ENCODE peak calls at places on chromosomes 16 and 17, in five cellular contexts. B is RCC 7860, J is tibial artery, R is fibroblast of the aortic adventitia, K is nephron progenitor cell. G is an unnamed sample.

GRCh38 chr17:37490022-37490587 is 414 bp downstream of the DUSP14 start:
- DNase-seq in J (peak; percentile 80), R (peak; percentile 48), B (peak; percentile 14), K (peak; percentile 87), G (peak; percentile 84)

GRCh38 chr16:2701713-2702437 is 18.1 kb downstream of the PRSS27 start:
- DNase-seq in K (no peak), B (no peak), J (no peak), R (no peak), G (no peak)

GRCh38 chr16:72927199-72928088 is 120.5 kb downstream of the ZFHX3 start:
- DNase-seq in R (peak; percentile 16), B (peak; percentile 79), J (no peak), K (no peak), G (no peak)

GRCh38 chr17:75069783-75070182 is 18.0 kb upstream of the SLC16A5 start:
- DNase-seq in R (peak; percentile 40), J (no peak), K (no peak), B (peak; percentile 31), G (no peak)

GRCh38 chr17:29210879-29211278 is 30.7 kb upstream of the MYO18A start:
- DNase-seq in K (no peak), J (no peak), R (no peak), B (no peak), G (no peak)

GRCh38 chr16:4936991-4937781 is at the start of gene PPL:
- DNase-seq in R (no peak), J (peak; percentile 82), K (peak; percentile 93), B (no peak), G (no peak)

GRCh38 chr17:38852771-38853291 is 690 bp downstream of the RPL23 start:
- DNase-seq in R (no peak), B (no peak), J (no peak), K (no peak), G (no peak)

GRCh38 chr16:69118468-69118867 is 13.0 kb downstream of the HAS3 start:
- DNase-seq in J (no peak), B (no peak), K (no peak), R (no peak), G (no peak)

GRCh38 chr16:35749253-35750141 is 2290.1 kb downstream of the TP53TG3F start:
- DNase-seq in K (no peak), B (no peak), R (no peak), J (no peak), G (peak; percentile 62)

GRCh38 chr16:85461814-85462404 is 151.2 kb upstream of the GSE1 start:
- DNase-seq in K (peak; percentile 75), B (no peak), J (no peak), R (peak; percentile 47), G (no peak)

GRCh38 chr16:30005341-30006094 is 5.3 kb downstream of the DOC2A start:
- DNase-seq in R (peak; percentile 51), K (peak; percentile 55), B (peak; percentile 13), J (no peak), G (no peak)

GRCh38 chr16:76535-77272 is 1.3 kb upstream of the MPG start:
- DNase-seq in K (no peak), J (peak; percentile 95), R (peak; percentile 94), B (peak; percentile 72), G (peak; percentile 95)

GRCh38 chr17:45423936-45424335 is 8.7 kb downstream of the ARHGAP27 start:
- DNase-seq in K (no peak), B (no peak), R (no peak), J (no peak), G (no peak)

GRCh38 chr16:56764835-56765234 is 34.9 kb downstream of the NUP93 start:
- DNase-seq in B (no peak), R (no peak), K (no peak), J (no peak), G (no peak)

GRCh38 chr16:86459266-86459665 is 51.1 kb upstream of the FOXF1 start:
- DNase-seq in K (no peak), R (no peak), J (no peak), B (no peak), G (no peak)

GRCh38 chr16:75238132-75238852 is 13.1 kb downstream of the BCAR1 start:
- DNase-seq in K (no peak), J (peak; percentile 96), R (peak; percentile 92), B (no peak), G (peak; percentile 95)